ENCODE peak calls at places on chromosomes 16 and 17, in nine cellular contexts. N is HCT116, H is A549, X is GM23338, W is HL-60, R is Panc1, Q is GM12878, Y is HepG2, K is SK-N-SH. J is an unnamed sample.

GRCh38 chr17:64920419-64921172 is 1.3 kb upstream of the LRRC37A3 start:
- DNase-seq in H (peak), Q (no peak), K (no peak), W (no peak), R (no peak), Y (peak), N (no peak), X (peak), J (peak)

GRCh38 chr16:24993722-24994686 is 21.2 kb downstream of the ARHGAP17 start:
- DNase-seq in Q (no peak), R (peak), N (peak), H (peak), K (no peak), W (no peak), X (no peak), Y (peak), J (peak)

GRCh38 chr16:78894872-78895271 is 705.7 kb downstream of the MAF start:
- DNase-seq in Q (no peak), R (no peak), K (no peak), Y (no peak), X (no peak), N (no peak), H (no peak), W (no peak), J (no peak)

GRCh38 chr16:31301708-31302400 is 42.1 kb downstream of the ITGAM start:
- DNase-seq in H (peak), X (peak), Y (no peak), K (no peak), R (no peak), N (no peak), W (peak), Q (no peak), J (no peak)

GRCh38 chr16:55043499-55043898 is 112.8 kb downstream of the IRX5 start:
- DNase-seq in N (no peak), Q (no peak), W (no peak), Y (no peak), R (no peak), H (no peak), K (no peak), X (no peak), J (no peak)

GRCh38 chr17:27846042-27846655 is 45.8 kb upstream of the NOS2 start:
- DNase-seq in R (no peak), Y (no peak), Q (no peak), H (no peak), X (no peak), K (no peak), N (no peak), W (peak), J (no peak)

GRCh38 chr16:78844682-78845081 is 745.2 kb downstream of the WWOX start:
- DNase-seq in Q (no peak), H (no peak), X (no peak), N (no peak), R (no peak), W (no peak), Y (no peak), K (no peak), J (no peak)

GRCh38 chr17:5049314-5049819 is 14.1 kb upstream of the SLC52A1 start:
- DNase-seq in R (no peak), X (no peak), Q (peak), H (no peak), K (no peak), Y (no peak), N (no peak), W (no peak), J (no peak)

GRCh38 chr17:18974407-18975149 is 22.6 kb downstream of the SLC5A10 start:
- DNase-seq in R (no peak), W (no peak), K (no peak), X (no peak), Q (no peak), Y (no peak), N (no peak), H (no peak), J (no peak)

GRCh38 chr17:4548061-4548461 is 7.1 kb downstream of the MYBBP1A start:
- DNase-seq in H (no peak), W (no peak), X (no peak), Y (no peak), K (no peak), N (no peak), Q (no peak), R (no peak), J (no peak)

GRCh38 chr16:20385844-20386832 is 18.4 kb downstream of the PDILT start:
- DNase-seq in N (peak), R (peak), X (peak), Y (peak), Q (no peak), K (peak), W (peak), H (peak), J (peak)

GRCh38 chr17:42784811-42785592 is 4.6 kb downstream of the WNK4 start:
- DNase-seq in X (no peak), W (no peak), Y (no peak), R (no peak), H (no peak), Q (no peak), K (peak), N (no peak), J (no peak)

GRCh38 chr17:28385037-28385797 is 13.7 kb downstream of the SARM1 start:
- DNase-seq in K (no peak), Y (no peak), R (no peak), Q (no peak), N (no peak), W (no peak), H (no peak), X (peak), J (no peak)

GRCh38 chr16:79380990-79381389 is 219.5 kb downstream of the MAF start:
- DNase-seq in H (no peak), W (no peak), N (no peak), R (no peak), X (no peak), Y (no peak), K (peak), Q (no peak), J (no peak)

GRCh38 chr17:79842136-79842655 is 3.0 kb upstream of the CBX4 start:
- DNase-seq in N (no peak), K (no peak), W (no peak), R (no peak), H (no peak), Q (no peak), Y (no peak), X (peak), J (no peak)

GRCh38 chr17:4735825-4736651 is 3.6 kb upstream of the ZMYND15 start:
- DNase-seq in Q (no peak), Y (no peak), R (no peak), K (no peak), W (peak), H (no peak), N (no peak), X (no peak), J (no peak)

GRCh38 chr16:12546918-12547607 is 256.6 kb downstream of the CPPED1 start:
- DNase-seq in W (peak), X (no peak), K (no peak), Q (peak), N (no peak), R (no peak), Y (no peak), H (no peak), J (no peak)

GRCh38 chr17:27940503-27940902 is 47.3 kb upstream of the LYRM9 start:
- DNase-seq in Y (no peak), W (no peak), N (no peak), R (no peak), K (no peak), H (no peak), Q (no peak), X (no peak), J (no peak)

GRCh38 chr16:12794486-12795399 is 8.9 kb downstream of the CPPED1 start:
- DNase-seq in H (no peak), W (no peak), N (no peak), Y (no peak), X (peak), Q (no peak), K (no peak), R (no peak), J (peak)

GRCh38 chr17:73901661-73902415 is 257.6 kb upstream of the SDK2 start:
- DNase-seq in W (peak), Q (no peak), Y (no peak), H (no peak), R (no peak), N (no peak), X (peak), K (no peak), J (no peak)

GRCh38 chr17:54221499-54221898 is 398.8 kb downstream of the KIF2B start:
- DNase-seq in Q (no peak), Y (no peak), R (no peak), W (no peak), N (no peak), H (no peak), K (no peak), X (no peak), J (no peak)

GRCh38 chr16:35252356-35252936 is 1793.0 kb downstream of the TP53TG3F start:
- DNase-seq in X (no peak), W (no peak), Y (no peak), Q (no peak), H (no peak), R (no peak), K (no peak), N (no peak), J (no peak)

GRCh38 chr17:16371742-16372141 is 9.1 kb upstream of the UBB start:
- DNase-seq in Q (no peak), K (peak), Y (no peak), N (no peak), H (no peak), W (no peak), X (no peak), R (no peak), J (no peak)

GRCh38 chr17:42065201-42065600 is 14.8 kb upstream of the C17orf113 start:
- DNase-seq in X (no peak), H (no peak), N (no peak), K (no peak), Q (no peak), Y (no peak), W (no peak), R (no peak), J (no peak)

GRCh38 chr16:75102595-75102994 is 14.0 kb downstream of the LDHD start:
- DNase-seq in H (no peak), N (no peak), Q (no peak), R (no peak), W (no peak), K (no peak), Y (no peak), X (no peak), J (no peak)

GRCh38 chr17:66625321-66625767 is 209.6 kb upstream of the CACNG5 start:
- DNase-seq in W (no peak), N (peak), K (peak), R (no peak), H (peak), Q (no peak), Y (peak), X (peak), J (peak)

GRCh38 chr17:47844814-47845453 is 3.9 kb upstream of the SCRN2 start:
- DNase-seq in W (no peak), R (no peak), N (no peak), K (peak), Q (no peak), Y (no peak), H (peak), X (peak), J (peak)

GRCh38 chr16:61858996-61859395 is 177.2 kb downstream of the CDH8 start:
- DNase-seq in Y (no peak), H (no peak), R (no peak), W (no peak), X (no peak), Q (no peak), N (no peak), K (no peak), J (no peak)

GRCh38 chr16:65294708-65295107 is 172.8 kb upstream of the CDH11 start:
- DNase-seq in Q (no peak), K (no peak), Y (no peak), N (no peak), H (no peak), X (no peak), W (no peak), R (no peak), J (no peak)

GRCh38 chr17:73138541-73139138 is 26.2 kb upstream of the SSTR2 start:
- DNase-seq in Q (no peak), H (no peak), W (no peak), Y (no peak), X (no peak), R (no peak), K (no peak), N (no peak), J (no peak)

GRCh38 chr17:21213491-21214014 is 408 bp downstream of the TMEM11 start:
- DNase-seq in Q (no peak), K (peak), W (peak), H (peak), X (peak), Y (no peak), R (no peak), N (no peak), J (peak)

GRCh38 chr16:15567823-15568222 is 75.1 kb downstream of the MARF1 start:
- DNase-seq in W (no peak), K (no peak), Y (no peak), X (no peak), H (no peak), Q (no peak), R (no peak), N (no peak), J (no peak)

GRCh38 chr17:68613739-68614298 is 12.7 kb upstream of the FAM20A start:
- DNase-seq in Q (no peak), H (peak), R (peak), W (peak), N (peak), X (peak), Y (peak), K (peak), J (peak)

GRCh38 chr17:12990041-12990808 is 27.6 kb downstream of the ELAC2 start:
- DNase-seq in R (no peak), K (no peak), N (no peak), W (no peak), Q (no peak), X (peak), Y (no peak), H (no peak), J (peak)

GRCh38 chr17:72176902-72177660 is 56.3 kb downstream of the SOX9 start:
- DNase-seq in X (peak), N (no peak), W (no peak), H (no peak), Q (no peak), R (no peak), K (no peak), Y (no peak), J (no peak)

GRCh38 chr16:30069575-30070462 is 4.3 kb downstream of the ALDOA start:
- DNase-seq in W (no peak), H (no peak), Q (no peak), X (no peak), K (peak), Y (no peak), R (no peak), N (no peak), J (no peak)

GRCh38 chr16:65004570-65004969 is 117.3 kb downstream of the CDH11 start:
- DNase-seq in K (no peak), N (no peak), Q (no peak), R (no peak), H (no peak), W (no peak), X (no peak), Y (no peak), J (no peak)

GRCh38 chr16:30429418-30429677 is 482 bp downstream of the DCTPP1 start:
- DNase-seq in K (no peak), Y (no peak), X (peak), H (no peak), Q (no peak), R (no peak), N (no peak), W (no peak), J (no peak)

GRCh38 chr17:74464730-74465377 is 1.6 kb upstream of the CD300A start:
- DNase-seq in H (no peak), X (no peak), Y (no peak), R (no peak), W (no peak), K (no peak), N (no peak), Q (no peak), J (no peak)

GRCh38 chr17:81378941-81379511 is 16.2 kb upstream of the BAHCC1 start:
- DNase-seq in H (no peak), W (no peak), N (no peak), K (peak), Q (no peak), Y (no peak), X (no peak), R (no peak), J (no peak)
- TF ChIP-seq REST in H (no peak), W (no peak), N (no peak), K (no peak), Q (no peak), Y (no peak), X (no peak), R (no peak), J (no peak)

GRCh38 chr16:84641643-84642358 is 6.5 kb upstream of the KLHL36 start:
- DNase-seq in Y (no peak), W (no peak), X (no peak), K (no peak), Q (no peak), R (no peak), N (no peak), H (no peak), J (no peak)
- TF ChIP-seq REST in Y (no peak), W (no peak), X (no peak), K (no peak), Q (no peak), R (no peak), N (no peak), H (no peak), J (no peak)

GRCh38 chr17:61235001-61235820 is 164.4 kb upstream of the TBX2 start:
- DNase-seq in X (no peak), H (no peak), Q (no peak), K (no peak), R (no peak), N (no peak), Y (no peak), W (no peak), J (no peak)

GRCh38 chr17:61234102-61234750 is 165.4 kb upstream of the TBX2 start:
- DNase-seq in H (no peak), N (no peak), Q (no peak), W (no peak), X (no peak), Y (no peak), R (no peak), K (no peak), J (no peak)

GRCh38 chr17:61237275-61237674 is 162.4 kb upstream of the TBX2 start:
- DNase-seq in Q (no peak), K (no peak), N (no peak), Y (no peak), W (no peak), R (no peak), H (no peak), X (peak), J (no peak)

GRCh38 chr17:61238455-61238933 is 161.1 kb upstream of the TBX2 start:
- DNase-seq in X (no peak), Q (no peak), H (no peak), K (peak), N (no peak), Y (no peak), R (no peak), W (no peak), J (no peak)

DNA sequence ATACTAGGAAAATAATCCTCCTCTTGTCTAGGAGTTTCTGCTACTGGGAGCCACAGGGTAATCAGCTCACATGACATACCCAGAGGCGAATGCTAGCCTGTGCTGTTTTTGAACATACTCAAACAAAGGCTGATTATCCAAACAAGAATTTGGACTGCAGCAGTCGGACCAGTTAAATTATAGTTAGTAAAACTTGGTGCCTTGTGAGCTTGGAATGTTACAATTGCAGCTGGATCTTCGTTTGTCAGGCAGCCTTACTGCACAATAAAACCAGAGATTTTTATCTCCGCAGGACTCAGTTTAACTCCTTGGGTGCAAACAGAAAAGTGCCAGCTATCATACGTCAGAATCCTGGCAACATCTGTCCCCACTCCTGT is 163.8 kb upstream of the TBX2 start:
- DNase-seq in R (no peak), N (no peak), X (no peak), Q (no peak), W (no peak), H (no peak), K (no peak), Y (peak), J (no peak)
- TF ChIP-seq REST in R (no peak), N (no peak), X (no peak), Q (no peak), W (no peak), H (no peak), K (no peak), Y (no peak), J (no peak)

GRCh38 chr16:86988920-86989715 is 328.1 kb downstream of the C16orf95 start:
- DNase-seq in Y (no peak), K (no peak), R (no peak), X (no peak), N (no peak), H (no peak), W (no peak), Q (no peak), J (no peak)
- TF ChIP-seq REST in Y (no peak), K (no peak), R (no peak), X (no peak), N (no peak), H (no peak), W (no peak), Q (no peak), J (no peak)

DNA sequence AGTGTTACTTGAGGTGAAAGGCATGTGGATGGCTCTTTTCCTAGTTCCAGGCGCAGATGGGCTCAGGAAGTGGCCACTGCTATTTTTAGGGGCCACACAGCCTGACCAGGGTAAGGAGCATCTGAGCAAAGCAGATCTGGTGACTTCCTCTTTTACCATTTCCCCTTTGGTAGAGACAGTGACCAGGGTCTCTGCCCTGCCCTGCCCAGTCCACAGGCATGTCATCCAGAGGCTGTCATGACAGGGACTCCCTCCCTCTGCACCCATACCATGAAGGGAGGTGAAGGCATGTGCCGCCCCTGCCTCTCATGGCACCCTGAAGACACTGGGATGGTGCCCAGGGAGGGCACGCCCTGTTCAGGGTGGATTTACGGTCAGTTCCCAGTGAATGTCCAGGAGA is 2.2 kb downstream of the PLA2G15 start:
- DNase-seq in N (no peak), Y (no peak), R (no peak), H (no peak), X (no peak), K (no peak), W (peak), Q (no peak), J (no peak)
- TF ChIP-seq REST in N (no peak), Y (no peak), R (no peak), H (no peak), X (no peak), K (no peak), W (no peak), Q (no peak), J (no peak)

DNA sequence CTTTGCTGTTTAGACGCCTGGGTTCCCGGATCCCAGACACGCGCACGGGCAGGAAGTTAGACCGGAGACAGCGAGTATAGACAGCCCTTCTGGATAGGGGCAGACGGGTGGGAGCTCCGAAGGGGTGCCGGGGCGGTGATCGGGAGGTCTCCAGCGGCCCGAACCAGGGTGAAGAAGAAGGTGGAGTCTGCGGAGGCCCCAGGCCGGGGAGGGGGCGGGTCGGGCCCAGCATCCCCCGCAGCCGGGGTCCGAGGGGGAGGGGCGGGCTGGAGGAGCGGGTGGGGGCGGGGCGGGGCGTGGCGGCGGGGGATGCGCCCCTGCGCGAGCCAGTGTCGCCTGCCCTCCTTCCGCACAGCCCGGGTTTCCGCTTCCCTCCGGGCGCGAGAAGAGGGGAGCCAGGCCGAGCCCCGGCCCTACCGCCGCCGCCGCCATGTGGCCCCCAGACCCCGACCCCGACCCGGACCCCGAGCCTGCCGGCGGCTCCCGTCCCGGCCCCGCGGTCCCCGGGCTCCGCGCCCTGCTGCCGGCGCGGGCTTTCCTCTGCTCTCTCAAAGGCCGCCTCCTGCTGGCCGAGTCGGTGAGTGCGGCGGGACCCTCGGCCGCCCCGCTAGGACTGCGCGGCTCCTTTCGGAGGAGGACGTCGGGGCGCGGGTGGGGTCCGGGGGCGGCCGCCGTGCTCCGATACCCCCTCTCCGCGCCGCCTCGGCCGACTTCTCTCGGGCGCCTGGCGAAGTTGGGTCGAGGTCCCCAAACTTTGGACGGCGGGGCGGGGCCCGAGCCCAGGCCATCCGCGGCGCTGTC is at the start of gene CMTM3:
- DNase-seq in R (no peak), N (peak), K (peak), Q (no peak), X (peak), W (peak), Y (peak), H (peak), J (peak)
- TF ChIP-seq REST in R (no peak), N (no peak), K (no peak), Q (no peak), X (no peak), W (peak), Y (no peak), H (no peak), J (no peak)